ENCODE peak calls at places on chromosomes 11 and 22, in four cellular contexts. Q, I, N and H are unnamed samples. For H3K36me3 and H3K9me3, the result is how much of the 10 kb centered on the place peaks cover.

GRCh38 chr11:27390959-27391326 is 27.9 kb upstream of the CCDC34 start:
- DNase-seq in N (no peak), Q (no peak), I (no peak), H (no peak)

GRCh38 chr11:44246726-44247125 is 63.2 kb downstream of the ALX4 start:
- DNase-seq in N (no peak), I (no peak), Q (peak), H (no peak)

GRCh38 chr11:73141309-73142127 is 600 bp downstream of the FCHSD2 start:
- DNase-seq in I (peak), N (peak), Q (peak), H (peak)

GRCh38 chr11:39374963-39375698 is 2084.3 kb downstream of the LRRC4C start:
- DNase-seq in N (no peak), Q (no peak), I (peak), H (no peak)

GRCh38 chr11:93542753-93543246 is 391 bp downstream of the SMCO4 start:
- DNase-seq in I (no peak), Q (peak), N (no peak), H (peak)

GRCh38 chr11:2304156-2305139 is 2.6 kb downstream of the TSPAN32 start:
- DNase-seq in N (peak), Q (no peak), I (no peak), H (peak)

GRCh38 chr22:27170491-27170890 is 513.1 kb downstream of the MIAT start:
- DNase-seq in I (no peak), Q (no peak), N (peak), H (peak)

GRCh38 chr22:46056169-46057041 is 79.4 kb upstream of the WNT7B start:
- DNase-seq in N (peak), I (no peak), Q (peak), H (peak)

GRCh38 chr11:73478737-73479347 is 102.6 kb downstream of the RELT start:
- DNase-seq in I (peak), N (no peak), Q (no peak), H (peak)

GRCh38 chr22:38352436-38352835 is 35.2 kb upstream of the CSNK1E start:
- DNase-seq in I (no peak), N (no peak), Q (no peak), H (no peak)

GRCh38 chr11:33699515-33700424 is 856 bp downstream of the C11orf91 start:
- DNase-seq in Q (peak), I (peak), N (peak), H (no peak)
- H3K4me3 ChIP-seq in Q (peak), I (peak), N (peak), H (peak)

GRCh38 chr11:71440021-71440755 is 8.0 kb downstream of the DHCR7 start:
- DNase-seq in N (no peak), I (no peak), Q (no peak), H (no peak)
- H3K36me3 ChIP-seq in N (under half), I (under half), Q (half or more), H (under half)

GRCh38 chr22:47333625-47334024 is 571.2 kb downstream of the TBC1D22A start:
- DNase-seq in N (no peak), I (no peak), Q (no peak), H (peak)

GRCh38 chr22:47331750-47332149 is 569.3 kb downstream of the TBC1D22A start:
- DNase-seq in I (no peak), N (no peak), Q (no peak), H (no peak)

GRCh38 chr22:47329727-47330653 is 567.5 kb downstream of the TBC1D22A start:
- DNase-seq in I (no peak), N (no peak), Q (no peak), H (peak)

GRCh38 chr22:47334596-47334995 is 572.1 kb downstream of the TBC1D22A start:
- DNase-seq in Q (no peak), N (no peak), I (no peak), H (no peak)

GRCh38 chr22:47332246-47332980 is 570.0 kb downstream of the TBC1D22A start:
- DNase-seq in Q (no peak), I (no peak), N (no peak), H (no peak)
- H3K9me3 ChIP-seq in Q (under half), I (under half), N (under half), H (under half)

GRCh38 chr11:114066046-114066648 is 6.6 kb downstream of the ZBTB16 start:
- DNase-seq in N (no peak), I (no peak), Q (no peak), H (no peak)

GRCh38 chr11:114064216-114064615 is 4.7 kb downstream of the ZBTB16 start:
- DNase-seq in I (no peak), Q (no peak), N (no peak), H (no peak)

GRCh38 chr11:114063149-114063828 is 3.8 kb downstream of the ZBTB16 start:
- DNase-seq in I (no peak), Q (peak), N (no peak), H (no peak)

GRCh38 chr11:114063829-114064201 is 4.3 kb downstream of the ZBTB16 start:
- DNase-seq in N (no peak), I (no peak), Q (no peak), H (no peak)

DNA sequence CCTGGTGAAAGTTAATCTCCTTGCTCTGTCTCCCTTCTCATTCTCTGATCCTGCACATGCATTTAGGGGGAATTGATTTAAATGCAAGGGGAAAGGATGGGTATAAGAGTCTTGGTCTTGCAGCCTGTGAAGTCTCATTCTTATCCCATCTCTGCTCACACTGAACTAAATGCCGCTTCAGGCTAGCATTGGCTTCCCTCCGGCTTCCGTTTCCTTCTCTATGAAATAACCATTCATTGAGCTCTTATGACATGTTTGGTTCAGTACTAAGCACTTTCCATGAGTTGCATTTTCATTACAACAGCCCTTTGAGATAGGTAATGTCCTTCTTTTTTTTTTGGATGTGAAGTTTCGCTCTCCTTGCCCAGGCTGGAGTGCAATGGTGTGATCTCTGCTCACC is 5.6 kb downstream of the ZBTB16 start:
- DNase-seq in I (no peak), Q (no peak), N (no peak), H (no peak)
- H3K4me3 ChIP-seq in I (no peak), Q (peak), N (peak), H (no peak)

GRCh38 chr22:31584804-31585160 is 77.2 kb downstream of the PISD start:
- DNase-seq in I (no peak), Q (no peak), N (no peak), H (no peak)
- H3K36me3 ChIP-seq in I (under half), Q (half or more), N (under half), H (under half)

DNA sequence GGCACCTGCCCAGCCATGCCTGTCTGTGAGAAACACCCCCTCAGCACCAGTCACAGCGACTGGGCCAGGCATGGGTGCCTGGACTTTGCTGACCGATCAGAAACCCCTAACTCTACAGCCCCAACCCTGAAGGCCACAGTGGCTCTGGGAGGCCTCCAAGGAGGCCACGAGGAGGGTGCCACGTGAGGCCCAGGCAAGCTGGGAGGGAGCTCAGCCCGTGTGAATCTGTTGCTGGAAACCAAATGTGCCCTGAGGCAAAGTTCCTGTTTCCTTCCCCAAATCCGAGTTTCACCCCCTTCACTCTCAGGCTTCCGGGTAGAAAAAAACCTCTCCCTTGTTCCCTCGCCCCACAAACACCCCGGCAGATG is 1.3 kb downstream of the UNC93B1 start:
- DNase-seq in N (no peak), Q (no peak), I (no peak), H (no peak)
- H3K9me3 ChIP-seq in N (under half), Q (under half), I (under half), H (under half)

GRCh38 chr22:32619614-32620426 is 145.2 kb downstream of the FBXO7 start:
- DNase-seq in N (peak), Q (peak), I (no peak), H (peak)

GRCh38 chr22:32622762-32623147 is 148.1 kb downstream of the FBXO7 start:
- DNase-seq in N (no peak), Q (no peak), I (no peak), H (no peak)

GRCh38 chr22:32620992-32621391 is 146.4 kb downstream of the FBXO7 start:
- DNase-seq in I (no peak), N (no peak), Q (no peak), H (no peak)

GRCh38 chr22:32622004-32622761 is 147.6 kb downstream of the FBXO7 start:
- DNase-seq in N (peak), I (no peak), Q (peak), H (no peak)

GRCh38 chr22:32621656-32622003 is 147.0 kb downstream of the FBXO7 start:
- DNase-seq in I (no peak), N (no peak), Q (no peak), H (no peak)
- H3K4me3 ChIP-seq in I (no peak), N (no peak), Q (no peak), H (no peak)

GRCh38 chr11:68988486-68988885 is 7.7 kb upstream of the MRGPRD start:
- DNase-seq in Q (no peak), N (no peak), I (no peak), H (no peak)
- H3K36me3 ChIP-seq in Q (under half), N (under half), I (under half), H (under half)